ENCODE peak calls at places on chromosome 10, in ten cellular contexts. R, H, P, N, O, Y, S, K, L and Q are unnamed samples.
A peak's percentile ranks its signal among the peaks of the same experiment; 100 is the strongest.

GRCh38 chr10:100519321-100520051 is at the start of gene SEC31B:
- DNase-seq in R (no peak), H (no peak), P (no peak), N (peak; percentile 64), O (peak; percentile 64), Y (no peak), S (peak; percentile 84), K (no peak), L (peak; percentile 60), Q (peak; percentile 84)

GRCh38 chr10:131762789-131763696 is 137.8 kb upstream of the PPP2R2D start:
- DNase-seq in R (no peak), H (no peak), P (no peak), N (no peak), O (no peak), Y (no peak), S (peak; percentile 46), K (no peak), L (no peak), Q (no peak)

GRCh38 chr10:102815790-102816549 is 21.2 kb downstream of the CYP17A1 start:
- DNase-seq in R (no peak), H (peak; percentile 94), P (no peak), N (no peak), O (no peak), Y (no peak), S (no peak), K (no peak), L (peak; percentile 63), Q (no peak)

GRCh38 chr10:55966131-55966530 is 394.9 kb downstream of the ZWINT start:
- DNase-seq in R (no peak), H (no peak), P (no peak), N (no peak), O (no peak), Y (no peak), S (no peak), K (no peak), L (no peak), Q (no peak)

GRCh38 chr10:48194830-48195229 is 79.7 kb downstream of the FRMPD2 start:
- DNase-seq in R (peak; percentile 10), H (no peak), P (no peak), N (no peak), O (no peak), Y (no peak), S (no peak), K (no peak), L (no peak), Q (no peak)

GRCh38 chr10:69232252-69232651 is 12.1 kb downstream of the HKDC1 start:
- DNase-seq in R (peak; percentile 84), H (peak; percentile 73), P (no peak), N (no peak), O (no peak), Y (no peak), S (peak; percentile 80), K (peak; percentile 26), L (no peak), Q (peak; percentile 52)

GRCh38 chr10:6678211-6678803 is 98.2 kb upstream of the PRKCQ start:
- DNase-seq in R (peak; percentile 9), H (peak; percentile 28), P (peak; percentile 45), N (peak; percentile 67), O (peak; percentile 8), Y (no peak), S (peak; percentile 50), K (peak; percentile 12), L (no peak), Q (peak; percentile 66)

GRCh38 chr10:80177781-80178636 is 27.3 kb downstream of the ANXA11 start:
- DNase-seq in R (no peak), H (no peak), P (no peak), N (no peak), O (no peak), Y (no peak), S (peak; percentile 23), K (no peak), L (no peak), Q (no peak)

GRCh38 chr10:114714281-114714741 is 56.2 kb upstream of the ABLIM1 start:
- DNase-seq in R (peak; percentile 48), H (peak; percentile 97), P (no peak), N (no peak), O (peak; percentile 70), Y (no peak), S (no peak), K (peak; percentile 68), L (peak; percentile 73), Q (no peak)

GRCh38 chr10:11161910-11162309 is 144.2 kb downstream of the CELF2 start:
- DNase-seq in R (no peak), H (no peak), P (no peak), N (no peak), O (no peak), Y (no peak), S (no peak), K (no peak), L (no peak), Q (no peak)

GRCh38 chr10:79292789-79293746 is 54.2 kb upstream of the PPIF start:
- DNase-seq in R (peak; percentile 61), H (no peak), P (no peak), N (no peak), O (no peak), Y (no peak), S (peak; percentile 46), K (no peak), L (no peak), Q (peak; percentile 61)

GRCh38 chr10:58757352-58758071 is 244.8 kb downstream of the BICC1 start:
- DNase-seq in R (no peak), H (no peak), P (no peak), N (no peak), O (no peak), Y (no peak), S (no peak), K (no peak), L (no peak), Q (no peak)

GRCh38 chr10:1401056-1401965 is 336.0 kb downstream of the ADARB2 start:
- DNase-seq in R (no peak), H (no peak), P (no peak), N (no peak), O (no peak), Y (no peak), S (no peak), K (no peak), L (no peak), Q (peak; percentile 27)

GRCh38 chr10:112650588-112651030 is 203.6 kb downstream of the VTI1A start:
- DNase-seq in R (no peak), H (peak; percentile 22), P (no peak), N (no peak), O (no peak), Y (no peak), S (no peak), K (no peak), L (no peak), Q (no peak)

GRCh38 chr10:4532976-4533375 is 293.0 kb upstream of the AKR1E2 start:
- DNase-seq in R (no peak), H (no peak), P (no peak), N (no peak), O (no peak), Y (no peak), S (no peak), K (peak; percentile 52), L (no peak), Q (no peak)